ENCODE peak calls at places on chromosomes 7 and 10, in nine cellular contexts. One of them, this sample, is unnamed.

GRCh38 chr10:132636358-132636757 is 98.8 kb downstream of the INPP5A start:
- DNase-seq in HFF-Myc: no peak
- DNase-seq in right atrium auricular region: no peak
- DNase-seq in HepG2: no peak
- DNase-seq in fibroblast of the aortic adventitia: no peak
- DNase-seq in prostate gland: no peak
- DNase-seq in heart left ventricle: no peak
- DNase-seq in cardiac fibroblast: no peak
- DNase-seq in SK-N-SH: no peak
- DNase-seq in this sample: no peak

GRCh38 chr7:120792091-120792860 is 65.7 kb downstream of the TSPAN12 start:
- DNase-seq in HFF-Myc: peak
- DNase-seq in right atrium auricular region: peak
- DNase-seq in HepG2: peak
- DNase-seq in SK-N-SH: peak
- DNase-seq in fibroblast of the aortic adventitia: peak
- DNase-seq in heart left ventricle: peak
- DNase-seq in prostate gland: peak
- DNase-seq in cardiac fibroblast: peak
- DNase-seq in this sample: peak

GRCh38 chr7:3302681-3303320 is 1.7 kb downstream of the SDK1 start:
- DNase-seq in heart left ventricle: no peak
- DNase-seq in SK-N-SH: no peak
- DNase-seq in HepG2: no peak
- DNase-seq in fibroblast of the aortic adventitia: no peak
- DNase-seq in HFF-Myc: no peak
- DNase-seq in prostate gland: no peak
- DNase-seq in right atrium auricular region: no peak
- DNase-seq in cardiac fibroblast: no peak
- DNase-seq in this sample: no peak

GRCh38 chr7:137302075-137302474 is 41.5 kb downstream of the PTN start:
- DNase-seq in fibroblast of the aortic adventitia: no peak
- DNase-seq in HepG2: no peak
- DNase-seq in prostate gland: no peak
- DNase-seq in right atrium auricular region: no peak
- DNase-seq in cardiac fibroblast: no peak
- DNase-seq in SK-N-SH: no peak
- DNase-seq in HFF-Myc: no peak
- DNase-seq in heart left ventricle: no peak
- DNase-seq in this sample: no peak

GRCh38 chr7:43467406-43467805 is 115.5 kb upstream of the STK17A start:
- DNase-seq in prostate gland: no peak
- DNase-seq in heart left ventricle: no peak
- DNase-seq in SK-N-SH: peak
- DNase-seq in HepG2: no peak
- DNase-seq in cardiac fibroblast: no peak
- DNase-seq in right atrium auricular region: no peak
- DNase-seq in fibroblast of the aortic adventitia: peak
- DNase-seq in HFF-Myc: no peak
- DNase-seq in this sample: peak

GRCh38 chr7:50349963-50350944 is 45.7 kb downstream of the IKZF1 start:
- DNase-seq in HFF-Myc: no peak
- DNase-seq in SK-N-SH: no peak
- DNase-seq in heart left ventricle: no peak
- DNase-seq in prostate gland: no peak
- DNase-seq in right atrium auricular region: no peak
- DNase-seq in cardiac fibroblast: no peak
- DNase-seq in HepG2: no peak
- DNase-seq in fibroblast of the aortic adventitia: no peak
- DNase-seq in this sample: no peak

GRCh38 chr7:10521306-10521705 is 452.4 kb upstream of the PHF14 start:
- DNase-seq in HepG2: no peak
- DNase-seq in HFF-Myc: no peak
- DNase-seq in SK-N-SH: no peak
- DNase-seq in right atrium auricular region: no peak
- DNase-seq in cardiac fibroblast: no peak
- DNase-seq in heart left ventricle: no peak
- DNase-seq in prostate gland: no peak
- DNase-seq in fibroblast of the aortic adventitia: no peak
- DNase-seq in this sample: no peak

GRCh38 chr7:151136515-151136908 is 31.0 kb downstream of the GBX1 start:
- DNase-seq in cardiac fibroblast: no peak
- DNase-seq in prostate gland: no peak
- DNase-seq in heart left ventricle: no peak
- DNase-seq in fibroblast of the aortic adventitia: no peak
- DNase-seq in SK-N-SH: no peak
- DNase-seq in right atrium auricular region: no peak
- DNase-seq in HepG2: no peak
- DNase-seq in HFF-Myc: no peak
- DNase-seq in this sample: no peak

GRCh38 chr10:14429043-14429713 is 98.5 kb upstream of the FRMD4A start:
- DNase-seq in SK-N-SH: no peak
- DNase-seq in cardiac fibroblast: no peak
- DNase-seq in right atrium auricular region: no peak
- DNase-seq in prostate gland: no peak
- DNase-seq in HepG2: no peak
- DNase-seq in fibroblast of the aortic adventitia: no peak
- DNase-seq in heart left ventricle: no peak
- DNase-seq in HFF-Myc: no peak
- DNase-seq in this sample: no peak

GRCh38 chr7:2157473-2158279 is 75.1 kb downstream of the MAD1L1 start:
- DNase-seq in heart left ventricle: peak
- DNase-seq in SK-N-SH: no peak
- DNase-seq in HFF-Myc: peak
- DNase-seq in prostate gland: peak
- DNase-seq in fibroblast of the aortic adventitia: peak
- DNase-seq in cardiac fibroblast: peak
- DNase-seq in right atrium auricular region: peak
- DNase-seq in HepG2: no peak
- DNase-seq in this sample: peak

GRCh38 chr7:135362871-135363270 is 129.2 kb downstream of the STRA8 start:
- DNase-seq in cardiac fibroblast: no peak
- DNase-seq in prostate gland: no peak
- DNase-seq in fibroblast of the aortic adventitia: no peak
- DNase-seq in right atrium auricular region: no peak
- DNase-seq in SK-N-SH: no peak
- DNase-seq in heart left ventricle: no peak
- DNase-seq in HepG2: no peak
- DNase-seq in HFF-Myc: no peak
- DNase-seq in this sample: no peak
- TF ChIP-seq CTCF in cardiac fibroblast: no peak
- TF ChIP-seq CTCF in prostate gland: no peak
- TF ChIP-seq CTCF in fibroblast of the aortic adventitia: peak
- TF ChIP-seq CTCF in right atrium auricular region: no peak
- TF ChIP-seq CTCF in SK-N-SH: peak
- TF ChIP-seq CTCF in heart left ventricle: no peak
- TF ChIP-seq CTCF in HepG2: no peak
- TF ChIP-seq CTCF in HFF-Myc: no peak
- TF ChIP-seq CTCF in this sample: peak

GRCh38 chr7:724298-724697 is 2.2 kb upstream of the DNAAF5 start:
- DNase-seq in cardiac fibroblast: no peak
- DNase-seq in prostate gland: no peak
- DNase-seq in right atrium auricular region: no peak
- DNase-seq in heart left ventricle: no peak
- DNase-seq in HFF-Myc: no peak
- DNase-seq in HepG2: no peak
- DNase-seq in SK-N-SH: no peak
- DNase-seq in fibroblast of the aortic adventitia: no peak
- DNase-seq in this sample: no peak

GRCh38 chr7:726084-726853 is at the start of gene DNAAF5:
- DNase-seq in HepG2: peak
- DNase-seq in heart left ventricle: peak
- DNase-seq in cardiac fibroblast: peak
- DNase-seq in HFF-Myc: peak
- DNase-seq in prostate gland: peak
- DNase-seq in fibroblast of the aortic adventitia: peak
- DNase-seq in SK-N-SH: peak
- DNase-seq in right atrium auricular region: peak
- DNase-seq in this sample: peak

GRCh38 chr7:727104-727805 is at the start of gene PRKAR1B:
- DNase-seq in HepG2: no peak
- DNase-seq in heart left ventricle: no peak
- DNase-seq in SK-N-SH: peak
- DNase-seq in prostate gland: no peak
- DNase-seq in cardiac fibroblast: no peak
- DNase-seq in HFF-Myc: no peak
- DNase-seq in fibroblast of the aortic adventitia: no peak
- DNase-seq in right atrium auricular region: no peak
- DNase-seq in this sample: no peak

GRCh38 chr7:726854-727103 is 280 bp downstream of the DNAAF5 start:
- DNase-seq in prostate gland: no peak
- DNase-seq in fibroblast of the aortic adventitia: no peak
- DNase-seq in cardiac fibroblast: no peak
- DNase-seq in HepG2: no peak
- DNase-seq in heart left ventricle: no peak
- DNase-seq in right atrium auricular region: no peak
- DNase-seq in HFF-Myc: no peak
- DNase-seq in SK-N-SH: no peak
- DNase-seq in this sample: no peak

DNA sequence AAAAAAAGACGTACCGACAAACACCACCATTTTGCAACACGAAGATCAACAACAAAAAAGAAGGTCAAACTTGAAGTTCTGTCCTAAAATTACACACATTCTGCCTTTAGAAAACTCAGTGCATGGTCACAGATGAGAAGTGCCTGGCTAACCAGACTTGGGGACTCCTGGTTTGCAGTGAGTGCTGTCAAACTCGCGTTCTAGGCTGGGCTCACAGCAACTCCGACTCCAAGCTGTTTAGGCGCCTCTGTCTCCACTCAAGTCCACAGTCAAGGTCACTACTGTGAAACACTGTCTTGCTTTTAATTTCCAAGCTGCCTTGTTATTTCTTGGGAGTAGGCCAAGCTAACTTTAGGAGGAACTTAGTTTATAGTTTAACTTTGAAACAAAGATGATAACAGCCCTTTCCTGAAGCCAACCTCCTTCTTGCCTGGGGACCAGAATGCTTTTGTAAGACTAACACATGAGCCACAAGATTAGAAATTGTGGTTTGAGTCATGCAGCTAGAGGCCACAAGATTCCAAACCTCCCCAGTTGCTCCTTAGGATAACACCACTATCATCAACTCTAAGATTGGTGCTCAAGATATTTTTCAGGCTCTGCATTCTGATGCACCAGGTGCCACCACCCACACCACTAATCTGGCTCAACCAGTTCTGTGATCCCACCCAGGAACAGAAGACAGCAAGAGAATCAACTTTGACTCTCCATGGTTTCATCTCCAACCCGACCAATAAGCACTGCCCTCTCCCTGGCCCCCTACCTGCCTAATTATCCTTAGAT is 1.1 kb upstream of the DNAAF5 start:
- DNase-seq in right atrium auricular region: no peak
- DNase-seq in SK-N-SH: no peak
- DNase-seq in HepG2: no peak
- DNase-seq in cardiac fibroblast: peak
- DNase-seq in heart left ventricle: no peak
- DNase-seq in fibroblast of the aortic adventitia: peak
- DNase-seq in HFF-Myc: no peak
- DNase-seq in prostate gland: no peak
- DNase-seq in this sample: peak
- H3K4me3 ChIP-seq in right atrium auricular region: no peak
- H3K4me3 ChIP-seq in SK-N-SH: peak
- H3K4me3 ChIP-seq in HepG2: peak
- H3K4me3 ChIP-seq in cardiac fibroblast: no peak
- H3K4me3 ChIP-seq in heart left ventricle: no peak
- H3K4me3 ChIP-seq in fibroblast of the aortic adventitia: peak
- H3K4me3 ChIP-seq in HFF-Myc: peak
- H3K4me3 ChIP-seq in prostate gland: no peak
- H3K4me3 ChIP-seq in this sample: peak

DNA sequence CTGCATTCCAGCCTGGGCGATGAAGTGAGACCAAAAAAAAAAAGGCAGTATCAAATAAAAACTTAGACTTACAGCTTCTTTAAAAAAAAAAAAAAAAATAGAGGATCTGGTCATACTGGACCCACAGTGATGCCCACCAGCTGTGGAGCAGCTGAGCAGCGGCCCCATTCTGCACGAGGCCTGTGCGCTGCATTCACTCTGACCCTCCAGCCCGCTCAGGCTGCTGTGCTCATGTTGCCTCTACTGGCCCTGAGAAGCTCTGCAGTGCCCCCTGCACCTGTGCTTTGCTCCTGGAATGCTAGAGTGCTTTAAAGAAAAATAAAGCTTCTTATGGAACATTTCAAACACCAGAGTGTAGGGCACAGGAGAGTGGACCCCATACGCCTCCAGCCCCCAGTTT is 33.2 kb downstream of the TMEM120A start:
- DNase-seq in HFF-Myc: no peak
- DNase-seq in prostate gland: no peak
- DNase-seq in fibroblast of the aortic adventitia: no peak
- DNase-seq in HepG2: no peak
- DNase-seq in right atrium auricular region: no peak
- DNase-seq in SK-N-SH: peak
- DNase-seq in cardiac fibroblast: no peak
- DNase-seq in heart left ventricle: no peak
- DNase-seq in this sample: no peak
- TF ChIP-seq CTCF in HFF-Myc: peak
- TF ChIP-seq CTCF in prostate gland: no peak
- TF ChIP-seq CTCF in fibroblast of the aortic adventitia: peak
- TF ChIP-seq CTCF in HepG2: peak
- TF ChIP-seq CTCF in right atrium auricular region: no peak
- TF ChIP-seq CTCF in SK-N-SH: peak
- TF ChIP-seq CTCF in cardiac fibroblast: no peak
- TF ChIP-seq CTCF in heart left ventricle: no peak
- TF ChIP-seq CTCF in this sample: peak

GRCh38 chr10:87544750-87545149 is 40.1 kb downstream of the MINPP1 start:
- DNase-seq in SK-N-SH: no peak
- DNase-seq in heart left ventricle: no peak
- DNase-seq in HFF-Myc: no peak
- DNase-seq in prostate gland: no peak
- DNase-seq in cardiac fibroblast: peak
- DNase-seq in HepG2: no peak
- DNase-seq in right atrium auricular region: no peak
- DNase-seq in fibroblast of the aortic adventitia: peak
- DNase-seq in this sample: no peak
- H3K4me3 ChIP-seq in SK-N-SH: no peak
- H3K4me3 ChIP-seq in heart left ventricle: no peak
- H3K4me3 ChIP-seq in HFF-Myc: no peak
- H3K4me3 ChIP-seq in prostate gland: no peak
- H3K4me3 ChIP-seq in cardiac fibroblast: no peak
- H3K4me3 ChIP-seq in HepG2: no peak
- H3K4me3 ChIP-seq in right atrium auricular region: no peak
- H3K4me3 ChIP-seq in fibroblast of the aortic adventitia: no peak
- H3K4me3 ChIP-seq in this sample: no peak

GRCh38 chr7:55250313-55250712 is 114.8 kb upstream of the LANCL2 start:
- DNase-seq in heart left ventricle: no peak
- DNase-seq in cardiac fibroblast: peak
- DNase-seq in SK-N-SH: peak
- DNase-seq in right atrium auricular region: peak
- DNase-seq in fibroblast of the aortic adventitia: no peak
- DNase-seq in prostate gland: no peak
- DNase-seq in HFF-Myc: no peak
- DNase-seq in HepG2: peak
- DNase-seq in this sample: no peak
- TF ChIP-seq CTCF in heart left ventricle: peak
- TF ChIP-seq CTCF in cardiac fibroblast: peak
- TF ChIP-seq CTCF in SK-N-SH: peak
- TF ChIP-seq CTCF in right atrium auricular region: peak
- TF ChIP-seq CTCF in fibroblast of the aortic adventitia: peak
- TF ChIP-seq CTCF in prostate gland: no peak
- TF ChIP-seq CTCF in HFF-Myc: peak
- TF ChIP-seq CTCF in HepG2: peak
- TF ChIP-seq CTCF in this sample: peak

GRCh38 chr7:16758634-16759602 is 5.4 kb downstream of the TSPAN13 start:
- DNase-seq in HepG2: no peak
- DNase-seq in prostate gland: no peak
- DNase-seq in right atrium auricular region: no peak
- DNase-seq in SK-N-SH: no peak
- DNase-seq in heart left ventricle: no peak
- DNase-seq in HFF-Myc: no peak
- DNase-seq in cardiac fibroblast: no peak
- DNase-seq in fibroblast of the aortic adventitia: no peak
- DNase-seq in this sample: no peak
- H3K4me3 ChIP-seq in HepG2: no peak
- H3K4me3 ChIP-seq in prostate gland: no peak
- H3K4me3 ChIP-seq in right atrium auricular region: no peak
- H3K4me3 ChIP-seq in SK-N-SH: no peak
- H3K4me3 ChIP-seq in heart left ventricle: no peak
- H3K4me3 ChIP-seq in HFF-Myc: no peak
- H3K4me3 ChIP-seq in cardiac fibroblast: no peak
- H3K4me3 ChIP-seq in fibroblast of the aortic adventitia: no peak
- H3K4me3 ChIP-seq in this sample: no peak